ENCODE peak calls at places on chromosomes 2 and 18, in seven cellular contexts. One of them, this sample, is unnamed.

GRCh38 chr2:104853926-104854506 is at the start of gene POU3F3:
- DNase-seq in HCEC 1CT: no peak
- DNase-seq in CD8-positive, alpha-beta memory T cell: no peak
- DNase-seq in germinal center: peak; percentile 84
- DNase-seq in stimulated activated CD4-positive, alpha-beta T cell treated with anti-CD3 and anti-CD28 coated beads, Interleukin-1b, Interleukin-23, amount 100 ng/mL, for 48 hours: peak; percentile 53
- DNase-seq in retina: peak; percentile 90
- DNase-seq in neural progenitor cell: peak; percentile 97
- DNase-seq in this sample: peak; percentile 65

GRCh38 chr18:79481041-79481790 is 85.5 kb downstream of the NFATC1 start:
- DNase-seq in HCEC 1CT: no peak
- DNase-seq in CD8-positive, alpha-beta memory T cell: no peak
- DNase-seq in germinal center: no peak
- DNase-seq in stimulated activated CD4-positive, alpha-beta T cell treated with anti-CD3 and anti-CD28 coated beads, Interleukin-1b, Interleukin-23, amount 100 ng/mL, for 48 hours: no peak
- DNase-seq in retina: no peak
- DNase-seq in neural progenitor cell: no peak
- DNase-seq in this sample: no peak

GRCh38 chr2:214069254-214069653 is 341.6 kb upstream of the VWC2L start:
- DNase-seq in HCEC 1CT: peak; percentile 94
- DNase-seq in CD8-positive, alpha-beta memory T cell: no peak
- DNase-seq in germinal center: no peak
- DNase-seq in stimulated activated CD4-positive, alpha-beta T cell treated with anti-CD3 and anti-CD28 coated beads, Interleukin-1b, Interleukin-23, amount 100 ng/mL, for 48 hours: no peak
- DNase-seq in retina: no peak
- DNase-seq in neural progenitor cell: no peak
- DNase-seq in this sample: no peak

GRCh38 chr2:226478121-226478809 is 321.4 kb downstream of the IRS1 start:
- DNase-seq in HCEC 1CT: peak; percentile 93
- DNase-seq in CD8-positive, alpha-beta memory T cell: no peak
- DNase-seq in germinal center: no peak
- DNase-seq in stimulated activated CD4-positive, alpha-beta T cell treated with anti-CD3 and anti-CD28 coated beads, Interleukin-1b, Interleukin-23, amount 100 ng/mL, for 48 hours: no peak
- DNase-seq in retina: peak; percentile 19
- DNase-seq in neural progenitor cell: peak; percentile 19
- DNase-seq in this sample: no peak

GRCh38 chr2:189109921-189110397 is 69.6 kb downstream of the COL5A2 start:
- DNase-seq in HCEC 1CT: no peak
- DNase-seq in CD8-positive, alpha-beta memory T cell: no peak
- DNase-seq in germinal center: no peak
- DNase-seq in stimulated activated CD4-positive, alpha-beta T cell treated with anti-CD3 and anti-CD28 coated beads, Interleukin-1b, Interleukin-23, amount 100 ng/mL, for 48 hours: no peak
- DNase-seq in retina: no peak
- DNase-seq in neural progenitor cell: peak; percentile 29
- DNase-seq in this sample: no peak

GRCh38 chr18:5627756-5628511 is 84.1 kb upstream of the EPB41L3 start:
- DNase-seq in HCEC 1CT: no peak
- DNase-seq in CD8-positive, alpha-beta memory T cell: no peak
- DNase-seq in germinal center: no peak
- DNase-seq in stimulated activated CD4-positive, alpha-beta T cell treated with anti-CD3 and anti-CD28 coated beads, Interleukin-1b, Interleukin-23, amount 100 ng/mL, for 48 hours: no peak
- DNase-seq in retina: peak; percentile 82
- DNase-seq in neural progenitor cell: no peak
- DNase-seq in this sample: no peak

GRCh38 chr2:20217041-20217970 is 7.6 kb downstream of the SDC1 start:
- DNase-seq in HCEC 1CT: no peak
- DNase-seq in CD8-positive, alpha-beta memory T cell: no peak
- DNase-seq in germinal center: no peak
- DNase-seq in stimulated activated CD4-positive, alpha-beta T cell treated with anti-CD3 and anti-CD28 coated beads, Interleukin-1b, Interleukin-23, amount 100 ng/mL, for 48 hours: no peak
- DNase-seq in retina: no peak
- DNase-seq in neural progenitor cell: no peak
- DNase-seq in this sample: no peak

GRCh38 chr2:128040166-128040771 is 12.4 kb upstream of the SAP130 start:
- DNase-seq in HCEC 1CT: no peak
- DNase-seq in CD8-positive, alpha-beta memory T cell: no peak
- DNase-seq in germinal center: no peak
- DNase-seq in stimulated activated CD4-positive, alpha-beta T cell treated with anti-CD3 and anti-CD28 coated beads, Interleukin-1b, Interleukin-23, amount 100 ng/mL, for 48 hours: no peak
- DNase-seq in retina: no peak
- DNase-seq in neural progenitor cell: no peak
- DNase-seq in this sample: no peak

GRCh38 chr2:57491213-57491612 is 555.4 kb upstream of the VRK2 start:
- DNase-seq in HCEC 1CT: no peak
- DNase-seq in CD8-positive, alpha-beta memory T cell: no peak
- DNase-seq in germinal center: no peak
- DNase-seq in stimulated activated CD4-positive, alpha-beta T cell treated with anti-CD3 and anti-CD28 coated beads, Interleukin-1b, Interleukin-23, amount 100 ng/mL, for 48 hours: no peak
- DNase-seq in retina: no peak
- DNase-seq in neural progenitor cell: no peak
- DNase-seq in this sample: no peak

GRCh38 chr2:29522951-29523669 is 398.3 kb downstream of the ALK start:
- DNase-seq in HCEC 1CT: peak; percentile 90
- DNase-seq in CD8-positive, alpha-beta memory T cell: no peak
- DNase-seq in germinal center: no peak
- DNase-seq in stimulated activated CD4-positive, alpha-beta T cell treated with anti-CD3 and anti-CD28 coated beads, Interleukin-1b, Interleukin-23, amount 100 ng/mL, for 48 hours: no peak
- DNase-seq in retina: no peak
- DNase-seq in neural progenitor cell: no peak
- DNase-seq in this sample: no peak

GRCh38 chr2:54728669-54729120 is 5.2 kb downstream of the EML6 start:
- DNase-seq in HCEC 1CT: peak; percentile 95
- DNase-seq in CD8-positive, alpha-beta memory T cell: no peak
- DNase-seq in germinal center: no peak
- DNase-seq in stimulated activated CD4-positive, alpha-beta T cell treated with anti-CD3 and anti-CD28 coated beads, Interleukin-1b, Interleukin-23, amount 100 ng/mL, for 48 hours: no peak
- DNase-seq in retina: no peak
- DNase-seq in neural progenitor cell: no peak
- DNase-seq in this sample: no peak

GRCh38 chr2:106638043-106638442 is 150.9 kb downstream of the CD8B2 start:
- DNase-seq in HCEC 1CT: no peak
- DNase-seq in CD8-positive, alpha-beta memory T cell: no peak
- DNase-seq in germinal center: no peak
- DNase-seq in stimulated activated CD4-positive, alpha-beta T cell treated with anti-CD3 and anti-CD28 coated beads, Interleukin-1b, Interleukin-23, amount 100 ng/mL, for 48 hours: no peak
- DNase-seq in retina: no peak
- DNase-seq in neural progenitor cell: peak; percentile 28
- DNase-seq in this sample: no peak

GRCh38 chr2:66578853-66579158 is 143.9 kb downstream of the MEIS1 start:
- DNase-seq in HCEC 1CT: no peak
- DNase-seq in CD8-positive, alpha-beta memory T cell: no peak
- DNase-seq in germinal center: no peak
- DNase-seq in stimulated activated CD4-positive, alpha-beta T cell treated with anti-CD3 and anti-CD28 coated beads, Interleukin-1b, Interleukin-23, amount 100 ng/mL, for 48 hours: no peak
- DNase-seq in retina: no peak
- DNase-seq in neural progenitor cell: no peak
- DNase-seq in this sample: no peak

GRCh38 chr2:116754371-116755101 is 1060.0 kb upstream of the DDX18 start:
- DNase-seq in HCEC 1CT: no peak
- DNase-seq in CD8-positive, alpha-beta memory T cell: no peak
- DNase-seq in germinal center: no peak
- DNase-seq in stimulated activated CD4-positive, alpha-beta T cell treated with anti-CD3 and anti-CD28 coated beads, Interleukin-1b, Interleukin-23, amount 100 ng/mL, for 48 hours: no peak
- DNase-seq in retina: peak; percentile 66
- DNase-seq in neural progenitor cell: peak; percentile 78
- DNase-seq in this sample: no peak

GRCh38 chr18:66196805-66197204 is 407.1 kb downstream of the CDH19 start:
- DNase-seq in HCEC 1CT: no peak
- DNase-seq in CD8-positive, alpha-beta memory T cell: no peak
- DNase-seq in germinal center: no peak
- DNase-seq in stimulated activated CD4-positive, alpha-beta T cell treated with anti-CD3 and anti-CD28 coated beads, Interleukin-1b, Interleukin-23, amount 100 ng/mL, for 48 hours: no peak
- DNase-seq in retina: no peak
- DNase-seq in neural progenitor cell: no peak
- DNase-seq in this sample: no peak

GRCh38 chr2:65431417-65432226 is 777 bp downstream of the SPRED2 start:
- DNase-seq in HCEC 1CT: peak; percentile 21
- DNase-seq in CD8-positive, alpha-beta memory T cell: peak; percentile 46
- DNase-seq in germinal center: peak; percentile 65
- DNase-seq in stimulated activated CD4-positive, alpha-beta T cell treated with anti-CD3 and anti-CD28 coated beads, Interleukin-1b, Interleukin-23, amount 100 ng/mL, for 48 hours: peak; percentile 43
- DNase-seq in retina: peak; percentile 89
- DNase-seq in neural progenitor cell: peak; percentile 72
- DNase-seq in this sample: peak; percentile 56

GRCh38 chr2:41937921-41938708 is 109.7 kb upstream of the PKDCC start:
- DNase-seq in HCEC 1CT: no peak
- DNase-seq in CD8-positive, alpha-beta memory T cell: no peak
- DNase-seq in germinal center: no peak
- DNase-seq in stimulated activated CD4-positive, alpha-beta T cell treated with anti-CD3 and anti-CD28 coated beads, Interleukin-1b, Interleukin-23, amount 100 ng/mL, for 48 hours: no peak
- DNase-seq in retina: peak; percentile 45
- DNase-seq in neural progenitor cell: peak; percentile 64
- DNase-seq in this sample: no peak

GRCh38 chr2:21676676-21677075 is 552.9 kb downstream of the TDRD15 start:
- DNase-seq in HCEC 1CT: no peak
- DNase-seq in CD8-positive, alpha-beta memory T cell: no peak
- DNase-seq in germinal center: no peak
- DNase-seq in stimulated activated CD4-positive, alpha-beta T cell treated with anti-CD3 and anti-CD28 coated beads, Interleukin-1b, Interleukin-23, amount 100 ng/mL, for 48 hours: no peak
- DNase-seq in retina: no peak
- DNase-seq in neural progenitor cell: no peak
- DNase-seq in this sample: no peak

GRCh38 chr2:61109291-61109690 is 43.6 kb downstream of the SANBR start:
- DNase-seq in HCEC 1CT: no peak
- DNase-seq in CD8-positive, alpha-beta memory T cell: no peak
- DNase-seq in germinal center: no peak
- DNase-seq in stimulated activated CD4-positive, alpha-beta T cell treated with anti-CD3 and anti-CD28 coated beads, Interleukin-1b, Interleukin-23, amount 100 ng/mL, for 48 hours: no peak
- DNase-seq in retina: no peak
- DNase-seq in neural progenitor cell: no peak
- DNase-seq in this sample: no peak